ENCODE peak calls at places on chromosome 2, in five cellular contexts. Y, T, H, P and J are unnamed samples.

GRCh38 chr2:24831736-24832421 is 38.7 kb downstream of the CENPO start:
- DNase-seq in Y (peak), T (no peak), H (no peak), P (peak), J (no peak)

GRCh38 chr2:88212251-88212790 is 42.2 kb downstream of the THNSL2 start:
- DNase-seq in Y (no peak), T (peak), H (no peak), P (peak), J (no peak)

GRCh38 chr2:166972418-166972817 is 84.1 kb downstream of the XIRP2 start:
- DNase-seq in Y (no peak), T (no peak), H (no peak), P (no peak), J (no peak)

GRCh38 chr2:167134381-167135072 is 246.2 kb downstream of the XIRP2 start:
- DNase-seq in Y (no peak), T (peak), H (no peak), P (no peak), J (no peak)

GRCh38 chr2:147989809-147990403 is 30.6 kb downstream of the ORC4 start:
- DNase-seq in Y (no peak), T (peak), H (no peak), P (no peak), J (no peak)

GRCh38 chr2:222353998-222354397 is 55.2 kb upstream of the PAX3 start:
- DNase-seq in Y (no peak), T (no peak), H (no peak), P (no peak), J (no peak)

GRCh38 chr2:199273043-199273647 is 184.6 kb downstream of the SATB2 start:
- DNase-seq in Y (no peak), T (peak), H (no peak), P (no peak), J (no peak)

GRCh38 chr2:230305416-230306275 is 21.3 kb upstream of the SP140L start:
- DNase-seq in Y (no peak), T (no peak), H (no peak), P (no peak), J (no peak)

GRCh38 chr2:85942346-85942957 is 53.7 kb upstream of the ST3GAL5 start:
- DNase-seq in Y (no peak), T (no peak), H (no peak), P (no peak), J (no peak)

GRCh38 chr2:28567076-28567471 is 71.2 kb downstream of the PLB1 start:
- DNase-seq in Y (no peak), T (peak), H (no peak), P (peak), J (no peak)

GRCh38 chr2:180203972-180204371 is 196.9 kb upstream of the CWC22 start:
- DNase-seq in Y (no peak), T (peak), H (no peak), P (peak), J (peak)

GRCh38 chr2:64947906-64948305 is 41.3 kb upstream of the SLC1A4 start:
- DNase-seq in Y (no peak), T (no peak), H (no peak), P (no peak), J (no peak)

GRCh38 chr2:189819297-189819704 is 35.1 kb downstream of the PMS1 start:
- DNase-seq in Y (no peak), T (no peak), H (no peak), P (no peak), J (no peak)

GRCh38 chr2:33644215-33644614 is 45.1 kb upstream of the FAM98A start:
- DNase-seq in Y (no peak), T (no peak), H (no peak), P (no peak), J (no peak)

GRCh38 chr2:206160124-206160806 is 570 bp downstream of the EEF1B2 start:
- DNase-seq in Y (no peak), T (no peak), H (peak), P (peak), J (peak)

GRCh38 chr2:78132391-78133370 is 610.5 kb upstream of the LRRTM4 start:
- DNase-seq in Y (no peak), T (no peak), H (no peak), P (no peak), J (no peak)